ENCODE peak calls at places on chromosomes 7 and 10, in six cellular contexts. One of them, this sample, is unnamed.
A peak's percentile ranks its signal among the peaks of the same experiment; 100 is the strongest.

GRCh38 chr10:44064317-44064716 is 320.6 kb downstream of the CXCL12 start:
- DNase-seq in hepatocyte: no peak
- DNase-seq in colonic mucosa: no peak
- DNase-seq in adrenal gland: no peak
- DNase-seq in epithelial cell of proximal tubule: no peak
- DNase-seq in choroid plexus epithelial cell: no peak
- DNase-seq in this sample: no peak

GRCh38 chr7:8500286-8500685 is 66.9 kb downstream of the NXPH1 start:
- DNase-seq in choroid plexus epithelial cell: no peak
- DNase-seq in hepatocyte: no peak
- DNase-seq in adrenal gland: peak; percentile 93
- DNase-seq in colonic mucosa: no peak
- DNase-seq in epithelial cell of proximal tubule: no peak
- DNase-seq in this sample: no peak

GRCh38 chr10:3538850-3539531 is 246.0 kb downstream of the KLF6 start:
- DNase-seq in colonic mucosa: no peak
- DNase-seq in epithelial cell of proximal tubule: peak; percentile 95
- DNase-seq in adrenal gland: peak; percentile 65
- DNase-seq in choroid plexus epithelial cell: peak; percentile 99
- DNase-seq in hepatocyte: peak; percentile 81
- DNase-seq in this sample: no peak

GRCh38 chr10:6406220-6407033 is 173.6 kb downstream of the PRKCQ start:
- DNase-seq in colonic mucosa: no peak
- DNase-seq in choroid plexus epithelial cell: peak; percentile 61
- DNase-seq in hepatocyte: no peak
- DNase-seq in epithelial cell of proximal tubule: no peak
- DNase-seq in adrenal gland: no peak
- DNase-seq in this sample: no peak

GRCh38 chr10:83166344-83166743 is 973.0 kb upstream of the GHITM start:
- DNase-seq in choroid plexus epithelial cell: no peak
- DNase-seq in adrenal gland: no peak
- DNase-seq in epithelial cell of proximal tubule: no peak
- DNase-seq in hepatocyte: peak; percentile 34
- DNase-seq in colonic mucosa: no peak
- DNase-seq in this sample: no peak

GRCh38 chr7:2205036-2205780 is 27.5 kb downstream of the MAD1L1 start:
- DNase-seq in epithelial cell of proximal tubule: no peak
- DNase-seq in choroid plexus epithelial cell: peak; percentile 39
- DNase-seq in hepatocyte: no peak
- DNase-seq in adrenal gland: no peak
- DNase-seq in colonic mucosa: no peak
- DNase-seq in this sample: no peak

GRCh38 chr7:100823534-100823933 is 3.8 kb downstream of the EPHB4 start:
- DNase-seq in epithelial cell of proximal tubule: no peak
- DNase-seq in colonic mucosa: no peak
- DNase-seq in choroid plexus epithelial cell: no peak
- DNase-seq in hepatocyte: no peak
- DNase-seq in adrenal gland: no peak
- DNase-seq in this sample: no peak

GRCh38 chr10:123565691-123566660 is 100.2 kb upstream of the GPR26 start:
- DNase-seq in epithelial cell of proximal tubule: no peak
- DNase-seq in colonic mucosa: peak; percentile 6
- DNase-seq in hepatocyte: no peak
- DNase-seq in adrenal gland: peak; percentile 17
- DNase-seq in choroid plexus epithelial cell: no peak
- DNase-seq in this sample: no peak

GRCh38 chr10:110833234-110833940 is 38.3 kb upstream of the PDCD4 start:
- DNase-seq in epithelial cell of proximal tubule: no peak
- DNase-seq in colonic mucosa: no peak
- DNase-seq in hepatocyte: no peak
- DNase-seq in choroid plexus epithelial cell: no peak
- DNase-seq in adrenal gland: no peak
- DNase-seq in this sample: no peak

DNA sequence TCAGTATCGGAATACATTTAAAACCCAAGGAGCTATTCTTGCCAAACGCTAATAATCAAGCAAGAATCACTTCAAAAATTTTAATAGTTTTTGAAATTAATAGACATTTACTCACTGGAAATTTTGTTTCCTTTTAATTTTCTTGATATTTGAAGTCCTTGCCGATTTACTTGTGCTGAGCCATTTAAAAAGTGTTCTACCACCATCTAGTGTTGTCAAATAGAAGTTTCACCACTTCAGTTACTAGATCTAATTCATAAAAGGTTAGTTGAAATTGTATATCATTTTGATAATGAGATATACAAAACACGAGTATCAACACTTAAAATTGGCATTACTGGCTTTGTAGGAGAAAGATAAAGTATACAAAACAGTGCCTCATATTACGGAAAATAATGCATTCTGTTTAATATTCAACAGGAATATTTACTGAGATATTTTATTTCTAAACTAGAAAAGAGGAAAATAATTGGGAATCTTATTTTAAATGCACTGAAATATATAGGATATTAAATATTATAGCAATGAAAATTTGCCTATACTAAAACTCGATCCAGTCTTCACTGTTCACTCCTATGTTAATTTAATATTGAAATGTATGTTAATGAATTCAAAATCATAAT is 664.8 kb upstream of the SEMA3D start:
- DNase-seq in hepatocyte: peak; percentile 42
- DNase-seq in choroid plexus epithelial cell: peak; percentile 85
- DNase-seq in adrenal gland: no peak
- DNase-seq in colonic mucosa: no peak
- DNase-seq in epithelial cell of proximal tubule: peak; percentile 29
- DNase-seq in this sample: no peak
- TF ChIP-seq CTCF in hepatocyte: peak; percentile 70
- TF ChIP-seq CTCF in choroid plexus epithelial cell: peak; percentile 55
- TF ChIP-seq CTCF in adrenal gland: peak; percentile 51
- TF ChIP-seq CTCF in colonic mucosa: peak; percentile 26
- TF ChIP-seq CTCF in epithelial cell of proximal tubule: peak; percentile 58
- TF ChIP-seq CTCF in this sample: no peak

GRCh38 chr7:139713061-139713460 is 64.7 kb downstream of the HIPK2 start:
- DNase-seq in colonic mucosa: no peak
- DNase-seq in choroid plexus epithelial cell: no peak
- DNase-seq in hepatocyte: no peak
- DNase-seq in epithelial cell of proximal tubule: no peak
- DNase-seq in adrenal gland: peak; percentile 29
- DNase-seq in this sample: no peak

GRCh38 chr7:139709460-139709859 is 68.3 kb downstream of the HIPK2 start:
- DNase-seq in choroid plexus epithelial cell: peak; percentile 83
- DNase-seq in hepatocyte: no peak
- DNase-seq in epithelial cell of proximal tubule: no peak
- DNase-seq in adrenal gland: peak; percentile 53
- DNase-seq in colonic mucosa: no peak
- DNase-seq in this sample: no peak

GRCh38 chr7:139714163-139714901 is 63.5 kb downstream of the HIPK2 start:
- DNase-seq in hepatocyte: no peak
- DNase-seq in colonic mucosa: no peak
- DNase-seq in epithelial cell of proximal tubule: no peak
- DNase-seq in adrenal gland: peak; percentile 79
- DNase-seq in choroid plexus epithelial cell: no peak
- DNase-seq in this sample: peak; percentile 85

GRCh38 chr7:139713835-139714162 is 64.0 kb downstream of the HIPK2 start:
- DNase-seq in adrenal gland: peak; percentile 45
- DNase-seq in choroid plexus epithelial cell: no peak
- DNase-seq in hepatocyte: no peak
- DNase-seq in epithelial cell of proximal tubule: no peak
- DNase-seq in colonic mucosa: no peak
- DNase-seq in this sample: no peak

GRCh38 chr7:139711991-139712753 is 65.6 kb downstream of the HIPK2 start:
- DNase-seq in hepatocyte: no peak
- DNase-seq in choroid plexus epithelial cell: no peak
- DNase-seq in epithelial cell of proximal tubule: no peak
- DNase-seq in adrenal gland: peak; percentile 49
- DNase-seq in colonic mucosa: no peak
- DNase-seq in this sample: no peak
- H3K4me3 ChIP-seq in hepatocyte: no peak overlapping the region
- H3K4me3 ChIP-seq in choroid plexus epithelial cell: no peak overlapping the region
- H3K4me3 ChIP-seq in epithelial cell of proximal tubule: no peak overlapping the region
- H3K4me3 ChIP-seq in adrenal gland: no peak overlapping the region
- H3K4me3 ChIP-seq in colonic mucosa: no peak overlapping the region
- H3K4me3 ChIP-seq in this sample: no peak overlapping the region

GRCh38 chr10:31929986-31930675 is 1.5 kb upstream of the ARHGAP12 start:
- DNase-seq in adrenal gland: no peak
- DNase-seq in colonic mucosa: peak; percentile 30
- DNase-seq in choroid plexus epithelial cell: no peak
- DNase-seq in hepatocyte: no peak
- DNase-seq in epithelial cell of proximal tubule: no peak
- DNase-seq in this sample: no peak
- TF ChIP-seq CTCF in adrenal gland: no peak
- TF ChIP-seq CTCF in colonic mucosa: no peak
- TF ChIP-seq CTCF in choroid plexus epithelial cell: no peak
- TF ChIP-seq CTCF in hepatocyte: no peak
- TF ChIP-seq CTCF in epithelial cell of proximal tubule: no peak
- TF ChIP-seq CTCF in this sample: no peak

GRCh38 chr10:68602434-68602833 is 42.3 kb downstream of the TET1 start:
- DNase-seq in adrenal gland: no peak
- DNase-seq in colonic mucosa: no peak
- DNase-seq in hepatocyte: no peak
- DNase-seq in choroid plexus epithelial cell: no peak
- DNase-seq in epithelial cell of proximal tubule: no peak
- DNase-seq in this sample: no peak
- H3K4me3 ChIP-seq in adrenal gland: no peak overlapping the region
- H3K4me3 ChIP-seq in colonic mucosa: no peak overlapping the region
- H3K4me3 ChIP-seq in hepatocyte: no peak overlapping the region
- H3K4me3 ChIP-seq in choroid plexus epithelial cell: no peak overlapping the region
- H3K4me3 ChIP-seq in epithelial cell of proximal tubule: no peak overlapping the region
- H3K4me3 ChIP-seq in this sample: no peak overlapping the region

GRCh38 chr10:122050316-122050715 is 61.4 kb downstream of the TACC2 start:
- DNase-seq in epithelial cell of proximal tubule: no peak
- DNase-seq in choroid plexus epithelial cell: no peak
- DNase-seq in hepatocyte: peak; percentile 56
- DNase-seq in adrenal gland: no peak
- DNase-seq in colonic mucosa: peak; percentile 74
- DNase-seq in this sample: no peak

GRCh38 chr10:122050811-122051210 is 61.8 kb downstream of the TACC2 start:
- DNase-seq in hepatocyte: no peak
- DNase-seq in colonic mucosa: no peak
- DNase-seq in adrenal gland: no peak
- DNase-seq in epithelial cell of proximal tubule: no peak
- DNase-seq in choroid plexus epithelial cell: no peak
- DNase-seq in this sample: no peak

GRCh38 chr10:122053314-122053713 is 64.4 kb downstream of the TACC2 start:
- DNase-seq in adrenal gland: no peak
- DNase-seq in hepatocyte: no peak
- DNase-seq in colonic mucosa: no peak
- DNase-seq in epithelial cell of proximal tubule: no peak
- DNase-seq in choroid plexus epithelial cell: no peak
- DNase-seq in this sample: no peak

GRCh38 chr10:122052702-122053101 is 63.7 kb downstream of the TACC2 start:
- DNase-seq in adrenal gland: peak; percentile 88
- DNase-seq in colonic mucosa: no peak
- DNase-seq in choroid plexus epithelial cell: no peak
- DNase-seq in hepatocyte: no peak
- DNase-seq in epithelial cell of proximal tubule: no peak
- DNase-seq in this sample: no peak

DNA sequence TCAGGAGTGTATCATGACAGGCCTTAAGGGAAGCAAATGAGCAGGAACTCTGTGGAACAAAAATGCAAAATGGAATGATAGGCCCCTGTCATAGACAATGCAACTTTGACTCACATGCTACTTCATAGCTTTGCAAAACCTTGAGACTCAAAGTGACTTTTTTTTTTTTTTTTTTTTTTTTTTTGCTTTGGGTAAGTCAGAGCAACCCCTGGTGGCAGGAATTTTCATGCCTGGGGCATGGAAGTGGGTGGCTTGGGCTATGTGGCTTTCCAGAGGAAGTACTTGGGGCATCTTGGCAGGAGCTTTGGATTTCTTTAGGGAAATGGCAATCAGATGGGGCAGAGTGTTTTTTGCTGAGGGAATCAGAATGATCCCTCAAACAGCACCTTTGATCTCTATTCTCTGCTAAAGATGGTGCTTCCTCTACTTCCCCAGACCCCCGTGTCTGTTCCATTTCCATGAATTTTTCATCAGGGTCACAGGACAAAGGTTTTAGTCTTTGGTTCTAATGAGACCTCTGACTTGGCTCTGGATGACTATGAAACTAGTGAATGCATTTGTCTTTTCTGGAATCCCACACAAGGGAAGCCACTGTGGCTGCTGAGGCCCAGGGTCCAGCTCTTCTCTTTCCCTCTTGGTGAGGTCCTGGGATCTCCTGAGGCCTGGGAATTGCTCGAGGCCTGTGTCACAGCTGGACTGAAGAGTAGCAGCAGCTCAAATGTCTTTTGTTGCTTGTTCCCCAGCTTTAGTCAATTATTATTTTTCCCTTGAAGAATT is 62.8 kb downstream of the TACC2 start:
- DNase-seq in choroid plexus epithelial cell: peak; percentile 70
- DNase-seq in adrenal gland: peak; percentile 80
- DNase-seq in epithelial cell of proximal tubule: peak; percentile 38
- DNase-seq in colonic mucosa: peak; percentile 72
- DNase-seq in hepatocyte: peak; percentile 73
- DNase-seq in this sample: no peak
- TF ChIP-seq CTCF in choroid plexus epithelial cell: peak; percentile 86
- TF ChIP-seq CTCF in adrenal gland: peak; percentile 64
- TF ChIP-seq CTCF in epithelial cell of proximal tubule: peak; percentile 94
- TF ChIP-seq CTCF in colonic mucosa: peak; percentile 76
- TF ChIP-seq CTCF in hepatocyte: peak; percentile 56
- TF ChIP-seq CTCF in this sample: peak; percentile 26

DNA sequence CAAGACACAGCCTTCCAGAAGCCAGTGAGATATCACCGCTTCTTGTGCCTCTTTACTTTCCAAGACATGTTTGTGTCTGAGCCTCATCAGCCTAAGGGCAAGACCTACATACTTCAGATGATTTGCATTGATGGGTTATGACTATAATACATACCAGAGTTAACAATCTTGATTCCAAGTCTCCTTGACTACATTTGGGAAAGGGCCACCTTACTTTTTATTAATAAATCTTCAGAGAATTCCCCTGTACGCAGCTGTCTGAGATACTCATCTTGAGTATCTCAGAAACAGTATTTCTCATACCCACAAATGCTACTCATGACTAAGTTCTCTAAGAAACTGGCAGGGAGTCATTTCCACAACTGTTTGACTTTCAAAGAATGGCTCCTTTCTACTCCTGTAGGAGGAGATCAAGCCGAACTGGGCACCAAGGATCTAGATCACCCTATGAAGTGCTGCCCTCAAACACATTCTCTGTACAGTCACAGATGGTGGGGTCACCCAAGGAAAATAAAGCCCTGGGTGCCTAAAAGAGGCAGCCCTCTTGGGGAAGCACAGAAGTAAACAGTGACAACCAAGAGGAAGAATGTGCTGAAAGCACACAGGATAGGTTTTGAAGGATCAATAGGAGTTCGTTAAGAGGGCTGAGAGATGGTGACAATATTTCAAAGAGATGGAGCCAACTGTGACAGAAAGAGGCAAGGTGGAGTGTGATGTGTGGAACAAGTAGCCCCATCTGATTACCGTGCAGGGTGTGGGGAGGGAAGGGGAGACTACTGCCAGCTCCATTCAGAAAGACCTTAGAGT is 138.9 kb downstream of the JAZF1 start:
- DNase-seq in hepatocyte: no peak
- DNase-seq in epithelial cell of proximal tubule: no peak
- DNase-seq in adrenal gland: no peak
- DNase-seq in colonic mucosa: no peak
- DNase-seq in choroid plexus epithelial cell: peak; percentile 79
- DNase-seq in this sample: no peak
- H3K4me3 ChIP-seq in hepatocyte: no peak overlapping the region
- H3K4me3 ChIP-seq in epithelial cell of proximal tubule: no peak overlapping the region
- H3K4me3 ChIP-seq in adrenal gland: no peak overlapping the region
- H3K4me3 ChIP-seq in colonic mucosa: no peak overlapping the region
- H3K4me3 ChIP-seq in choroid plexus epithelial cell: no peak overlapping the region
- H3K4me3 ChIP-seq in this sample: no peak overlapping the region